ENCODE peak calls at places on chromosomes 11 and 22, in four cellular contexts. U is aorta, F is body of pancreas, K is heart right ventricle. G is an unnamed sample.
A peak's percentile ranks its signal among the peaks of the same experiment; 100 is the strongest.

GRCh38 chr22:39123811-39124668 is 27.0 kb downstream of the APOBEC3H start:
- DNase-seq in U (no peak), F (no peak), K (no peak), G (no peak)

GRCh38 chr11:61082161-61082870 is 20.0 kb upstream of the CD5 start:
- DNase-seq in U (no peak), F (no peak), K (no peak), G (no peak)

GRCh38 chr11:35334385-35335090 is 84.8 kb downstream of the SLC1A2 start:
- DNase-seq in U (no peak), F (no peak), K (no peak), G (peak; percentile 29)

GRCh38 chr11:74470526-74470925 is 3.2 kb upstream of the KCNE3 start:
- DNase-seq in U (no peak), F (no peak), K (no peak), G (no peak)

GRCh38 chr11:60872952-60873524 is 5.7 kb downstream of the ZP1 start:
- DNase-seq in U (no peak), F (no peak), K (no peak), G (no peak)

GRCh38 chr11:67437082-67437821 is at the start of gene PTPRCAP:
- DNase-seq in U (peak; percentile 49), F (no peak), K (no peak), G (no peak)

GRCh38 chr22:28002863-28003565 is 84.0 kb upstream of the PITPNB start:
- DNase-seq in U (no peak), F (no peak), K (no peak), G (no peak)

GRCh38 chr11:5293028-5293427 is 8.7 kb downstream of the OR51B4 start:
- DNase-seq in U (no peak), F (no peak), K (no peak), G (no peak)

GRCh38 chr22:43817402-43817801 is 5.3 kb upstream of the EFCAB6 start:
- DNase-seq in U (no peak), F (no peak), K (no peak), G (no peak)

GRCh38 chr11:120525285-120526085 is 13.9 kb downstream of the GRIK4 start:
- DNase-seq in U (no peak), F (no peak), K (no peak), G (no peak)

GRCh38 chr22:44337658-44338004 is 24.9 kb upstream of the SHISAL1 start:
- DNase-seq in U (peak; percentile 72), F (no peak), K (no peak), G (no peak)

GRCh38 chr22:30325724-30326703 is 727 bp downstream of the TBC1D10A start:
- DNase-seq in U (peak; percentile 64), F (peak; percentile 41), K (peak; percentile 42), G (peak; percentile 72)

GRCh38 chr22:44847380-44847779 is 95.0 kb downstream of the ARHGAP8 start:
- DNase-seq in U (peak; percentile 8), F (no peak), K (no peak), G (no peak)

GRCh38 chr11:113581713-113582112 is 106.5 kb upstream of the DRD2 start:
- DNase-seq in U (no peak), F (no peak), K (no peak), G (no peak)

GRCh38 chr11:46308632-46309419 is 31.4 kb downstream of the CREB3L1 start:
- DNase-seq in U (peak; percentile 82), F (peak; percentile 78), K (peak; percentile 82), G (peak; percentile 83)

GRCh38 chr22:26672060-26672471 is 14.7 kb downstream of the MIAT start:
- DNase-seq in U (no peak), F (no peak), K (no peak), G (no peak)

GRCh38 chr22:27577570-27577969 is 224.0 kb downstream of the MN1 start:
- DNase-seq in U (no peak), F (no peak), K (no peak), G (no peak)

GRCh38 chr11:34682822-34683221 is 61.9 kb downstream of the EHF start:
- DNase-seq in U (no peak), F (no peak), K (no peak), G (no peak)

GRCh38 chr11:66457826-66458225 is 8.9 kb upstream of the PELI3 start:
- DNase-seq in U (no peak), F (no peak), K (no peak), G (no peak)

GRCh38 chr22:27843441-27843840 is 41.9 kb upstream of the MN1 start:
- DNase-seq in U (no peak), F (no peak), K (no peak), G (no peak)

GRCh38 chr11:31810779-31811647 is at the start of gene PAX6:
- DNase-seq in U (peak; percentile 69), F (peak; percentile 79), K (no peak), G (no peak)

GRCh38 chr11:122804796-122805195 is 33.5 kb upstream of the CRTAM start:
- DNase-seq in U (no peak), F (no peak), K (no peak), G (no peak)

GRCh38 chr11:38460429-38460828 is 1862.4 kb upstream of the RAG2 start:
- DNase-seq in U (no peak), F (no peak), K (no peak), G (no peak)

GRCh38 chr22:44546686-44547310 is 48.8 kb upstream of the RTL6 start:
- DNase-seq in U (no peak), F (no peak), K (no peak), G (no peak)

GRCh38 chr22:23431337-23432072 is 148.6 kb downstream of the IGLL1 start:
- DNase-seq in U (no peak), F (no peak), K (no peak), G (no peak)

GRCh38 chr22:22531770-22532546 is 11.9 kb upstream of the ZNF280A start:
- DNase-seq in U (no peak), F (no peak), K (no peak), G (no peak)

GRCh38 chr11:79119491-79120284 is 321.1 kb downstream of the TENM4 start:
- DNase-seq in U (no peak), F (no peak), K (no peak), G (no peak)

GRCh38 chr11:121249039-121249663 is 43.4 kb upstream of the SC5D start:
- DNase-seq in U (no peak), F (no peak), K (no peak), G (no peak)

GRCh38 chr11:7965386-7965785 is at the start of gene NLRP10:
- DNase-seq in U (no peak), F (no peak), K (no peak), G (no peak)

GRCh38 chr11:129729823-129730222 is 85.8 kb upstream of the TMEM45B start:
- DNase-seq in U (no peak), F (no peak), K (no peak), G (no peak)

GRCh38 chr11:113577356-113578163 is 102.4 kb upstream of the DRD2 start:
- DNase-seq in U (no peak), F (no peak), K (no peak), G (no peak)

GRCh38 chr11:7583248-7583647 is 69.4 kb downstream of the PPFIBP2 start:
- DNase-seq in U (no peak), F (no peak), K (no peak), G (no peak)

GRCh38 chr11:6655020-6655789 is 404 bp downstream of the DCHS1 start:
- DNase-seq in U (no peak), F (peak; percentile 20), K (peak; percentile 45), G (no peak)

GRCh38 chr11:57131080-57131790 is 50.5 kb upstream of the LRRC55 start:
- DNase-seq in U (peak; percentile 44), F (peak; percentile 20), K (peak; percentile 20), G (no peak)

GRCh38 chr11:94731921-94732601 is 36.1 kb upstream of the AMOTL1 start:
- DNase-seq in U (no peak), F (peak; percentile 14), K (no peak), G (no peak)

GRCh38 chr11:131889760-131890620 is 519.6 kb downstream of the NTM start:
- DNase-seq in U (no peak), F (no peak), K (no peak), G (no peak)

DNA sequence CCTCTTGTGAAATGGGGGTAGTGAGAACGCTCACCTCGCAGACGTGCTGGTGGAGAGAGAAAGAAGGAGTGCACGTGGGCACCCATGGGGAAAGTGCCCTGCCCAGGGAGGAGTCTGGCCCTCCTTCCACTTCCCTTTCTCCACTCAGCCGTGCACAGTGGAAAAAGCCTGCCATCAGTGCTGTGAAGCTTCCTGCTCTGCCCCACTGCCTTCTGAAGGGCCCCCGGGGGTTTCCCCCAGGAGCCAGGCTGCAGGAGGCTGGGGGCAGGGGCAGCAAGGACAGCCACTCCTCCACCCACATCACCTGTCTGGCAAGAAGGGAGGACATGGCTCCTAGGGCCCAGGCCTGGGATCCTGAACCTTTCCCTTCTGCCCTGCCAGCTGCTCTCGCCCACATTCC is 7.6 kb downstream of the TP53I11 start:
- DNase-seq in U (peak; percentile 73), F (peak; percentile 41), K (no peak), G (no peak)
- H3K36me3 ChIP-seq in U (no peaks in the 10 kb centered on the region), F (no peaks in the 10 kb centered on the region), K (no peaks in the 10 kb centered on the region), G (no peaks in the 10 kb centered on the region)

GRCh38 chr11:133922078-133922870 is 34.5 kb downstream of the IGSF9B start:
- DNase-seq in U (no peak), F (no peak), K (no peak), G (no peak)

GRCh38 chr11:133921513-133921912 is 35.3 kb downstream of the IGSF9B start:
- DNase-seq in U (no peak), F (no peak), K (no peak), G (no peak)

GRCh38 chr11:133925756-133926155 is 31.0 kb downstream of the IGSF9B start:
- DNase-seq in U (no peak), F (no peak), K (no peak), G (no peak)

GRCh38 chr11:133926466-133927246 is 30.1 kb downstream of the IGSF9B start:
- DNase-seq in U (no peak), F (no peak), K (no peak), G (no peak)

DNA sequence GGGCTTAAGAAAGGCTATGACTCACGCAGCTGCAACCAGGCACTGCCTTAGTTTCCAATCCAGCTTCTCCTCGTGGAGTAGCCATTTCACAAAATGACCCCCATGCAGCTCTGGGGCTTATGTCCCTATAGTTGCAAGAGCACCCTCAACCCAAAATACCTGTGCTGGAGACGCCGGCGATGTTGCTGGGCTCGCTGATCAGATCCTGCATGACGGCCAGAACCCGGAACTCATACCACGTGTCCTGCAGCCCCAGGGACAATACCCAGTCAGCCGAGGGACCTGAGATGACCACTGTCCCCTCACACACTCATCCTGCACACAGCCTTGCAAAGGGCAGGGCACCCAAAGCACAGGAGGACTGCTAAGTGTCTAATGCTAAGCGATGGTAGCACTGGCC is 32.1 kb downstream of the IGSF9B start:
- DNase-seq in U (no peak), F (no peak), K (no peak), G (no peak)
- H3K36me3 ChIP-seq in U (peaks cover 3% of the 10 kb centered on the region), F (no peaks in the 10 kb centered on the region), K (peaks cover 39% of the 10 kb centered on the region), G (no peaks in the 10 kb centered on the region)

DNA sequence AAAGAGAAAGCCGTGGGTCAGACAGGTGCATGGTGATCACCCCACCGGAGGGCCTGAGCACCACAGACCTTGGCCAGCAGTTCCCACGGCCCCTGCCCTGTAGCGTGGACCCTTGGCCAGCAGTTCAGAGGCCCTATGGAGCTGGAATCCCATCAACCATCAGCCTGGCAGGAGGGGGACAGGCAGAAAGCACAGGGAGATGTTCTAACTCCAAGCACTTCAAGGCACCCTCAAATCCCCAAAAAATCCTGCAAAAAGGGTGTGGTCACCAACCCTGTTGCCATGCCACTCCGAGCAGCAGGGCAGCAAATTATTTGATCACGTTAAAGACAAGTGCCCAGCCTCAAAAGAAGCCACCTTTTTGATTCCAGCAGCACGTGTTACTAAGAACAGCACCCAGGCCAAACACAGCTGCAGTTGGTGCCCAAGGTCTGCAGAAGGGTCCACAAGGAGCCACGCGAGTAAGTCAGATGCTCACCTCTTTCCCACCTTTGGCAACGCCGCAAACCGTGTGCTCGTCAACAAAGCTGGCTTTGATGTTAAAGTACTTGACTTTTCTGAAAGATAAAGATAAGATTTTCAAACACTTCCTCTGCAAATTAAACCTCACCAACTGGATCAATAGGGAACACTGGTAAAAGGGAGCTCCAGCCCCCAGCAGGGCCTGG is 26.2 kb upstream of the COMT start:
- DNase-seq in U (no peak), F (no peak), K (no peak), G (no peak)
- H3K36me3 ChIP-seq in U (no peaks in the 10 kb centered on the region), F (peaks cover 7% of the 10 kb centered on the region), K (peaks cover 46% of the 10 kb centered on the region), G (no peaks in the 10 kb centered on the region)

GRCh38 chr11:596374-596773 is 19.4 kb downstream of the IRF7 start:
- DNase-seq in U (no peak), F (no peak), K (no peak), G (no peak)
- H3K36me3 ChIP-seq in U (peaks cover 2% of the 10 kb centered on the region), F (peaks cover 18% of the 10 kb centered on the region), K (peaks cover 65% of the 10 kb centered on the region), G (peaks cover 97% of the 10 kb centered on the region)